ENCODE peak calls at places on chromosome 14, in four cellular contexts. X is fibroblast of the conjunctiva; K is stimulated activated CD8-positive, alpha-beta memory T cell treated with anti-CD3 and anti-CD28 coated beads, Interleukin-2, amount 100 ng/mL, for 48 hours; C is right atrium auricular region. L is an unnamed sample.

GRCh38 chr14:100898465-100898864 is 5.1 kb downstream of the RTL1 start:
- DNase-seq in K (no peak), C (peak), X (no peak), L (no peak)

GRCh38 chr14:64954491-64955240 is 12.1 kb upstream of the GPX2 start:
- DNase-seq in C (no peak), X (no peak), K (no peak), L (no peak)

GRCh38 chr14:94971750-94972149 is 185.6 kb downstream of the DICER1 start:
- DNase-seq in X (peak), C (peak), K (no peak), L (peak)

GRCh38 chr14:103624860-103625259 is 4.2 kb upstream of the KLC1 start:
- DNase-seq in C (peak), X (no peak), K (no peak), L (peak)

GRCh38 chr14:26859483-26859882 is 261.6 kb upstream of the NOVA1 start:
- DNase-seq in C (no peak), K (no peak), X (no peak), L (no peak)

GRCh38 chr14:99718031-99718810 is 34.1 kb downstream of the CYP46A1 start:
- DNase-seq in X (no peak), K (no peak), C (peak), L (peak)

GRCh38 chr14:67557118-67557517 is 24.0 kb downstream of the PLEKHH1 start:
- DNase-seq in K (no peak), C (no peak), X (no peak), L (no peak)

GRCh38 chr14:67513631-67514108 is 19.4 kb upstream of the PLEKHH1 start:
- DNase-seq in C (no peak), K (no peak), X (no peak), L (no peak)

GRCh38 chr14:100394886-100395672 is 71.9 kb downstream of the SLC25A47 start:
- DNase-seq in K (no peak), X (no peak), C (no peak), L (no peak)

GRCh38 chr14:59160492-59160891 is 28.0 kb upstream of the DAAM1 start:
- DNase-seq in C (no peak), K (no peak), X (no peak), L (no peak)

GRCh38 chr14:41297961-41298690 is 308.6 kb upstream of the LRFN5 start:
- DNase-seq in X (no peak), K (no peak), C (no peak), L (no peak)

GRCh38 chr14:71754422-71755095 is 177.7 kb upstream of the RGS6 start:
- DNase-seq in K (no peak), X (no peak), C (no peak), L (peak)

GRCh38 chr14:50675597-50675996 is 7.5 kb upstream of the SAV1 start:
- DNase-seq in X (no peak), C (no peak), K (no peak), L (no peak)

GRCh38 chr14:92563359-92563758 is 49.8 kb downstream of the RIN3 start:
- DNase-seq in K (no peak), C (no peak), X (no peak), L (no peak)

GRCh38 chr14:103616635-103617300 is 12.2 kb upstream of the KLC1 start:
- DNase-seq in X (no peak), K (no peak), C (no peak), L (no peak)

GRCh38 chr14:97107070-97107469 is 309.9 kb downstream of the VRK1 start:
- DNase-seq in K (no peak), C (no peak), X (no peak), L (no peak)

GRCh38 chr14:104548802-104549535 is 30.6 kb upstream of the C14orf180 start:
- DNase-seq in K (no peak), X (no peak), C (no peak), L (no peak)

GRCh38 chr14:24897793-24898192 is 152.2 kb downstream of the STXBP6 start:
- DNase-seq in K (no peak), X (no peak), C (no peak), L (no peak)

GRCh38 chr14:21136024-21136423 is 19.8 kb downstream of the OR5AU1 start:
- DNase-seq in C (no peak), X (no peak), K (no peak), L (no peak)

GRCh38 chr14:101351769-101352168 is 209.5 kb upstream of the DIO3 start:
- DNase-seq in K (no peak), C (peak), X (no peak), L (no peak)

GRCh38 chr14:73457050-73457934 is 1.1 kb downstream of the NUMB start:
- DNase-seq in X (no peak), C (no peak), K (no peak), L (peak)

GRCh38 chr14:58772814-58773620 is 135.3 kb downstream of the DACT1 start:
- DNase-seq in X (no peak), C (no peak), K (no peak), L (no peak)

GRCh38 chr14:74697976-74698375 is 14.9 kb downstream of the AREL1 start:
- DNase-seq in C (no peak), X (no peak), K (no peak), L (no peak)

GRCh38 chr14:94344389-94344788 is 21.3 kb upstream of the SERPINA6 start:
- DNase-seq in X (no peak), C (no peak), K (no peak), L (peak)

GRCh38 chr14:71933026-71933587 is 878 bp downstream of the RGS6 start:
- DNase-seq in C (no peak), X (no peak), K (peak), L (peak)

GRCh38 chr14:68384335-68384734 is 408.5 kb downstream of the ZFP36L1 start:
- DNase-seq in K (no peak), C (peak), X (no peak), L (no peak)

GRCh38 chr14:85471744-85472143 is 58.2 kb upstream of the FLRT2 start:
- DNase-seq in X (peak), K (no peak), C (no peak), L (no peak)

GRCh38 chr14:99679111-99679510 is 5.0 kb upstream of the CYP46A1 start:
- DNase-seq in C (no peak), K (no peak), X (no peak), L (no peak)

GRCh38 chr14:106652494-106652893 is 1126.1 kb downstream of the TMEM121 start:
- DNase-seq in X (no peak), C (no peak), K (no peak), L (peak)

GRCh38 chr14:23632461-23633159 is 3.6 kb upstream of the DHRS2 start:
- DNase-seq in X (no peak), C (no peak), K (no peak), L (no peak)

GRCh38 chr14:59919582-59920377 is at the start of gene LRRC9:
- DNase-seq in C (no peak), K (no peak), X (no peak), L (no peak)

L was measured in esophagus muscularis mucosa.